ENCODE peak calls at places on chromosome 14, in seven cellular contexts. F is stimulated activated CD4-positive, alpha-beta T cell treated with anti-CD3 and anti-CD28 coated beads, Interleukin-15, amount 100 ng/mL, for 1 hour; G is T follicular helper cell; J is pons; X is T-helper 2 cell; A is mammary epithelial cell; V is adipocyte. R is an unnamed sample.

GRCh38 chr14:75306917-75307699 is 28.5 kb downstream of the FOS start:
- DNase-seq in X (no peak), G (no peak), V (no peak), F (no peak), A (peak; percentile 30), J (no peak), R (no peak)

GRCh38 chr14:103855734-103856095 is 8.3 kb upstream of the PPP1R13B start:
- DNase-seq in F (no peak), J (no peak), V (no peak), A (no peak), X (no peak), G (no peak), R (no peak)

GRCh38 chr14:63051301-63051700 is 6.0 kb upstream of the KCNH5 start:
- DNase-seq in G (no peak), J (no peak), X (no peak), V (no peak), F (no peak), A (peak; percentile 68), R (no peak)

GRCh38 chr14:68880581-68881105 is 87.8 kb upstream of the ZFP36L1 start:
- DNase-seq in G (no peak), A (no peak), F (no peak), V (no peak), X (no peak), J (no peak), R (no peak)

GRCh38 chr14:49926803-49927202 is 33.9 kb downstream of the ARF6 start:
- DNase-seq in F (no peak), X (no peak), J (no peak), V (no peak), A (no peak), G (no peak), R (no peak)

GRCh38 chr14:104802120-104802912 is 1.4 kb downstream of the ZBTB42 start:
- DNase-seq in V (no peak), G (no peak), F (no peak), A (no peak), X (no peak), J (no peak), R (no peak)

GRCh38 chr14:79890527-79890926 is 320.8 kb downstream of the DIO2 start:
- DNase-seq in G (no peak), V (no peak), A (no peak), F (no peak), X (no peak), J (no peak), R (no peak)

GRCh38 chr14:51652168-51653095 is 722 bp downstream of the FRMD6 start:
- DNase-seq in G (peak; percentile 9), X (peak; percentile 16), F (no peak), V (peak; percentile 53), J (peak; percentile 8), A (no peak), R (peak; percentile 1)

GRCh38 chr14:68607081-68607851 is 185.6 kb downstream of the ZFP36L1 start:
- DNase-seq in G (no peak), J (no peak), F (no peak), X (no peak), A (no peak), V (peak; percentile 49), R (no peak)

GRCh38 chr14:71403673-71404072 is 496.4 kb downstream of the PCNX1 start:
- DNase-seq in X (no peak), J (no peak), V (no peak), F (no peak), A (peak; percentile 23), G (no peak), R (peak; percentile 32)

GRCh38 chr14:90109858-90110257 is 48.1 kb downstream of the KCNK13 start:
- DNase-seq in X (no peak), V (no peak), F (no peak), A (no peak), G (no peak), J (no peak), R (no peak)

GRCh38 chr14:79548836-79549235 is 662.5 kb downstream of the DIO2 start:
- DNase-seq in X (no peak), J (no peak), G (no peak), F (no peak), A (no peak), V (no peak), R (no peak)

GRCh38 chr14:63249112-63249511 is 44.9 kb downstream of the RHOJ start:
- DNase-seq in G (no peak), A (no peak), V (peak; percentile 4), F (no peak), X (no peak), J (peak; percentile 36), R (no peak)

GRCh38 chr14:30974628-30975027 is 50.8 kb upstream of the AP4S1 start:
- DNase-seq in X (no peak), A (no peak), J (no peak), F (no peak), G (no peak), V (peak; percentile 77), R (no peak)

GRCh38 chr14:69999246-69999645 is 120.0 kb downstream of the SMOC1 start:
- DNase-seq in V (peak; percentile 3), X (no peak), A (peak; percentile 100), F (no peak), G (no peak), J (no peak), R (no peak)

GRCh38 chr14:104299993-104300761 is 161.8 kb downstream of the KIF26A start:
- DNase-seq in V (no peak), X (no peak), G (no peak), J (no peak), F (no peak), A (no peak), R (no peak)

GRCh38 chr14:32087173-32087861 is 10.2 kb downstream of the ARHGAP5 start:
- DNase-seq in V (peak; percentile 31), G (no peak), X (no peak), A (peak; percentile 38), F (no peak), J (no peak), R (no peak)

GRCh38 chr14:39946796-39947195 is 514.6 kb upstream of the FBXO33 start:
- DNase-seq in J (no peak), F (no peak), V (no peak), X (no peak), G (no peak), A (no peak), R (no peak)

GRCh38 chr14:75283884-75284563 is 5.4 kb downstream of the FOS start:
- DNase-seq in V (peak; percentile 62), G (no peak), X (no peak), F (no peak), A (peak; percentile 32), J (no peak), R (no peak)

GRCh38 chr14:102028733-102029132 is 58.1 kb downstream of the HSP90AA1 start:
- DNase-seq in V (peak; percentile 77), G (no peak), F (no peak), A (peak; percentile 86), J (no peak), X (no peak), R (no peak)

GRCh38 chr14:50064993-50065392 is 51.4 kb downstream of the VCPKMT start:
- DNase-seq in X (no peak), V (no peak), A (peak; percentile 65), G (peak; percentile 48), F (no peak), J (peak; percentile 85), R (peak; percentile 52)

GRCh38 chr14:53209370-53209769 is 56.2 kb upstream of the DDHD1 start:
- DNase-seq in J (peak; percentile 36), G (no peak), X (no peak), A (no peak), F (no peak), V (peak; percentile 6), R (no peak)

GRCh38 chr14:94305620-94306019 is 12.6 kb upstream of the SERPINA10 start:
- DNase-seq in A (no peak), X (no peak), F (no peak), G (no peak), J (no peak), V (no peak), R (no peak)

GRCh38 chr14:56120091-56120632 is 2.0 kb downstream of the PELI2 start:
- DNase-seq in V (peak; percentile 59), G (no peak), A (no peak), J (peak; percentile 25), X (no peak), F (no peak), R (no peak)

GRCh38 chr14:78486081-78486480 is 315.9 kb downstream of the NRXN3 start:
- DNase-seq in X (no peak), G (no peak), J (no peak), A (no peak), V (no peak), F (no peak), R (no peak)

GRCh38 chr14:52835122-52835903 is 43.9 kb upstream of the GNPNAT1 start:
- DNase-seq in X (no peak), J (no peak), G (no peak), A (peak; percentile 51), V (peak; percentile 86), F (no peak), R (no peak)

GRCh38 chr14:33782923-33783322 is 168.0 kb downstream of the EGLN3 start:
- DNase-seq in A (no peak), F (no peak), X (no peak), V (no peak), G (no peak), J (no peak), R (no peak)

GRCh38 chr14:106875503-106875902 is 1349.1 kb downstream of the TMEM121 start:
- DNase-seq in X (no peak), J (no peak), V (no peak), G (peak; percentile 9), A (no peak), F (no peak), R (peak; percentile 26)

GRCh38 chr14:59275668-59276067 is 87.2 kb downstream of the DAAM1 start:
- DNase-seq in X (no peak), F (no peak), J (no peak), V (peak; percentile 82), G (no peak), A (peak; percentile 92), R (no peak)

GRCh38 chr14:103314496-103315277 is 19.4 kb upstream of the EIF5 start:
- DNase-seq in F (no peak), X (no peak), V (no peak), J (no peak), A (no peak), G (no peak), R (no peak)

GRCh38 chr14:33596211-33597080 is 354.4 kb downstream of the EGLN3 start:
- DNase-seq in V (no peak), A (no peak), X (no peak), J (no peak), F (no peak), G (no peak), R (no peak)

GRCh38 chr14:57136669-57137068 is 132.0 kb downstream of the EXOC5 start:
- DNase-seq in V (no peak), F (no peak), A (no peak), X (no peak), J (peak; percentile 17), G (no peak), R (no peak)

GRCh38 chr14:88868558-88869159 is 44.2 kb downstream of the TTC8 start:
- DNase-seq in V (peak; percentile 56), J (peak; percentile 13), F (no peak), X (no peak), A (peak; percentile 39), G (no peak), R (no peak)

GRCh38 chr14:22630486-22630885 is 13.7 kb downstream of the OR6J1 start:
- DNase-seq in X (no peak), V (no peak), A (no peak), J (no peak), F (no peak), G (no peak), R (no peak)

GRCh38 chr14:105453847-105454246 is 20.8 kb upstream of the CRIP2 start:
- DNase-seq in V (no peak), G (no peak), F (no peak), X (no peak), A (no peak), J (no peak), R (no peak)

GRCh38 chr14:75859746-75860145 is 122.0 kb downstream of the TGFB3 start:
- DNase-seq in X (no peak), F (no peak), G (no peak), V (peak; percentile 53), A (no peak), J (no peak), R (no peak)

GRCh38 chr14:79011091-79011919 is 841.1 kb downstream of the NRXN3 start:
- DNase-seq in X (no peak), V (peak; percentile 73), F (no peak), A (peak; percentile 89), J (peak; percentile 55), G (no peak), R (peak; percentile 0)

GRCh38 chr14:100292776-100293461 is 13.3 kb downstream of the SLC25A29 start:
- DNase-seq in G (no peak), A (no peak), V (no peak), X (no peak), F (no peak), J (no peak), R (no peak)

R was measured in T-cell.